ENCODE peak calls at places on chromosomes 2 and 18, in eight cellular contexts. I, Y, D, E, O, V, J and L are unnamed samples. For H3K36me3, the result is how much of the 10 kb centered on the place peaks cover.

GRCh38 chr2:72211359-72211758 is 63.7 kb upstream of the CYP26B1 start:
- DNase-seq in E (no peak), O (peak), Y (no peak), I (no peak), D (no peak), J (no peak), V (no peak), L (peak)

GRCh38 chr2:181810823-181811695 is 80.5 kb upstream of the ITPRID2 start:
- DNase-seq in I (peak), D (peak), Y (peak), J (peak), O (peak), V (no peak), E (peak), L (peak)

GRCh38 chr2:102185347-102185746 is 1.5 kb upstream of the IL1RL2 start:
- DNase-seq in O (no peak), Y (peak), E (no peak), J (no peak), D (no peak), V (peak), I (no peak), L (no peak)

GRCh38 chr2:11344956-11345671 is 678 bp upstream of the ROCK2 start:
- DNase-seq in O (peak), I (peak), Y (peak), E (peak), V (peak), J (peak), D (peak), L (peak)

GRCh38 chr2:168002021-168002553 is 245.3 kb downstream of the STK39 start:
- DNase-seq in D (peak), Y (peak), E (no peak), I (no peak), O (peak), J (no peak), V (no peak), L (no peak)

GRCh38 chr2:85794491-85795121 is 40.8 kb downstream of the ATOH8 start:
- DNase-seq in O (no peak), Y (no peak), D (no peak), I (no peak), V (no peak), E (peak), J (no peak), L (no peak)

GRCh38 chr2:11124760-11125068 is 30.6 kb upstream of the SLC66A3 start:
- DNase-seq in V (no peak), Y (no peak), D (no peak), O (no peak), J (no peak), I (no peak), E (no peak), L (no peak)

GRCh38 chr2:162520959-162521358 is 177.0 kb downstream of the GCA start:
- DNase-seq in D (no peak), I (no peak), O (no peak), J (no peak), E (no peak), V (no peak), Y (no peak), L (no peak)

GRCh38 chr2:62447411-62447810 is 58.6 kb downstream of the TMEM17 start:
- DNase-seq in J (no peak), I (no peak), E (no peak), V (no peak), O (no peak), Y (no peak), D (no peak), L (no peak)

GRCh38 chr2:1601471-1602358 is 142.6 kb downstream of the PXDN start:
- DNase-seq in D (no peak), V (no peak), I (no peak), O (no peak), J (no peak), E (no peak), Y (peak), L (peak)

GRCh38 chr2:241659150-241659739 is 21.8 kb downstream of the ATG4B start:
- DNase-seq in Y (peak), D (peak), O (peak), J (peak), I (no peak), E (no peak), V (peak), L (peak)

GRCh38 chr2:20225294-20226151 is 593 bp upstream of the SDC1 start:
- DNase-seq in O (peak), Y (peak), V (peak), J (peak), D (peak), I (peak), E (peak), L (peak)

GRCh38 chr2:36468463-36469266 is 113.1 kb downstream of the CRIM1 start:
- DNase-seq in E (no peak), O (peak), D (peak), Y (peak), I (no peak), V (no peak), J (no peak), L (no peak)

GRCh38 chr2:20199381-20200270 is 25.3 kb downstream of the SDC1 start:
- DNase-seq in E (no peak), I (no peak), O (no peak), J (no peak), V (no peak), Y (no peak), D (no peak), L (no peak)

GRCh38 chr2:240919161-240919781 is 13.1 kb downstream of the CROCC2 start:
- DNase-seq in J (peak), I (no peak), O (no peak), E (peak), V (no peak), D (no peak), Y (no peak), L (no peak)

DNA sequence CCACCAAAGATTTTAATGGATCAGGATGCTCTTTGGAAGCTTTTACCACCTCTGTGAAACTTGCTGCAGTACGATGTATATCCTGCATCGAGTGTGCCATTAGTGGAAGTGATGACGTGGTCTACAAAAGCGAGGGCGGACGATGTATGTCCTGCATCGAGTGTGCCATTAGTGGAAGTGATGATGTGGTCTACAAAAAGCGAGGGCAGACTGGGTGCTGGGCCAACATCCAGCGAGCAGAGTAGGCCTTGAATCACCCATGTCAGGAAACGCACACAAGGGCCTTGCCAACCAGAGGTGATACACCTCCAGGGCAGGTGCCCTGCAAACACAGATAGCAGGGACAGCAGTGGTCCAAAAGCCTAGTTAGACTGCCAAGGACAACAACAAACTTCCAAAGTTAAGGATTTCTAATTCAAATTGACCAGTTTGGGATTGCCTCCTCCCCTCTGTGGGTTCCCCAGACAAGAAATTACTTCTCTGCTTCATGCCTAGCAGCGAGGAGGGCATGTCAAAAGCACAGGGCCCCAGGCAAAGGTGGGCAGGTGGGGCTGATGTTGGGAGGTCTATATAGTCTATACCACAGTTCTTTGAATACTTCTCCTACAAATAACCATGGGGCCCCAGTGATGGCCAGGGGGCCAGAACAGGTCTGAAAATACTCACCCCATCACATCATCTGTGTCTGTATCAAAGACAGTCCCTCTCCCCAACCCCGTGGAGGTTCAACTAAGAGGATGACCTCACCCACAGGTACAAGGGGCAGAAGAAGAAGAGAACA is 70.2 kb downstream of the ADD2 start:
- DNase-seq in I (no peak), J (peak), V (no peak), Y (no peak), D (no peak), E (no peak), O (no peak), L (no peak)
- H3K36me3 ChIP-seq in I (under half), J (under half), V (under half), Y (under half), D (under half), E (under half), O (under half), L (under half)

GRCh38 chr2:24852026-24852425 is 58.8 kb downstream of the CENPO start:
- DNase-seq in V (no peak), J (no peak), Y (no peak), O (no peak), I (no peak), D (no peak), E (no peak), L (no peak)
- H3K36me3 ChIP-seq in V (under half), J (under half), Y (under half), O (under half), I (under half), D (under half), E (under half), L (under half)

GRCh38 chr2:218992196-218992595 is 1.0 kb downstream of the CRYBA2 start:
- DNase-seq in Y (no peak), V (no peak), J (no peak), E (no peak), I (no peak), O (no peak), D (no peak), L (no peak)

GRCh38 chr2:218991674-218992168 is 1.5 kb downstream of the CRYBA2 start:
- DNase-seq in E (no peak), J (no peak), O (peak), V (peak), I (no peak), D (peak), Y (peak), L (no peak)

GRCh38 chr2:218992703-218993344 is 398 bp downstream of the CRYBA2 start:
- DNase-seq in O (no peak), E (no peak), V (peak), D (no peak), Y (no peak), I (peak), J (no peak), L (no peak)

GRCh38 chr2:218995561-218995960 is 2.3 kb upstream of the CRYBA2 start:
- DNase-seq in O (no peak), E (no peak), Y (no peak), J (no peak), I (no peak), D (no peak), V (no peak), L (no peak)

DNA sequence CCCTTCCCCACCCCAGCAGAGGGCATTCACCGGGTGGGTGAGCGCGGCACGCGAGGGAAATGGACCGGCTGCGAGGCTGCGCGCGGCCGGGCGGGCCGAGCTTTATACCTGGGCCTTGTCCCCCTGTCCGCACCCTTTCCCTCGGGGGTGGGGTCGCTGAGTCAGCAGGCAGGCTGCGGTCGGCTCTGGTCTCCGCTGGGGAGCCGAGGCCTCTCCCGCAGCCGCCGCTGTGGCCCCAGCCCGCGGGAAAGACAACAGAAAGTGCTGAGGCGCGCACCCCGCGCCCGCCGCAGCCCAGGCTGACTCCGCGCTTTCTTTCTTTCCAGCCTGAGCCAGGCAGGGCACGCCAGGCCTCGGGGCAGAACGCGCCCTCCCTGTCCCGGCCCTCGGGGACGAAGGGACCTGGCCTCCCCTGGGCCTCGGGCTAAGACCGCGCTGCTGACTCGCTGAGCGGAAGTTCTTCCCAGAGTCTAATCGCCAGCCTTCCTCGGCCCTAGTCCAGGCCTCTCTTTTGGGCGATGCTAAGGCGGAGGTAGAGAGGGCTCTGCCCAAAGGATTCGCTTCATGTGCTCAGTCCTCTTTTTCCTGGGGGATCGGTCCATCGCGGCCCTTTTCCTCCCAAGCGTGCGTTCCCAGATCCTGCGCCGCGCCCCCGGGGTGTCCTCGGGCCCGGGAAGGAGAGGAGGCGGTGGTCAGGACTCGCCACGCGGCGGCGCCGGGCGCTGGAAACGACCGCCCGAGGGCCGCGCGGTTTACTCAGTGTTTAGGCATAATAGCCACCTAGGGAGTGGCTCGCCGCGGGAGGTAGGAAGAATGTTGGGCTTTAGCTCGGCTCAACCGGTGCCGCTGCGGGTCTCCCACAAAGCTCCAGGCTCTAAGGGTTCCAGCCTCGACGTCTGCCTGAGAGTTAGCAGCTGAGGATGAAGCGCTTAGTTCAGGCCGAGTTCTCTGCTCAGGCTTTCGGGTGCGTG is at the start of gene CRYBA2:
- DNase-seq in J (no peak), V (peak), O (peak), E (no peak), Y (no peak), I (peak), D (no peak), L (no peak)
- H3K36me3 ChIP-seq in J (under half), V (under half), O (under half), E (under half), Y (under half), I (under half), D (under half), L (under half)

DNA sequence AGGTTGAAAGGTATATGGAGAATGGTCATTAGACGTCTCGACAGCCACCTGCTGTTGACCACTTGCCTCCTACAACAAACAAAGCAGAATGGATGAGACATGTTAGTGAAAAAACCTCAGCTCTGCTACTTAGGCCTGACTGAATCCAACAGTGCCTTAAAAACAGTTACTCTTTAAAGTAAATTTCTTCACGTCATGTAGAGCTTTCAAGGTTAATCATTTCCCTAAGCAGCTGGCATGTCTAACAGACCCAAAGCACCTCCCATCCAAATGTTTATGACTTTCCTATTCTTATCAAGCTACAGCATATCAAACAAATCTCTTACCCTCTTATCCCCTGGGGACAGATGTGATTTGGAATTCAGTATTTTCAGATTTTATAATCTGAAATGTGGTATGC is 75.6 kb upstream of the ITGB6 start:
- DNase-seq in I (no peak), J (no peak), V (no peak), Y (no peak), E (no peak), O (no peak), D (no peak), L (no peak)
- H3K36me3 ChIP-seq in I (under half), J (under half), V (under half), Y (under half), E (under half), O (under half), D (under half), L (under half)

DNA sequence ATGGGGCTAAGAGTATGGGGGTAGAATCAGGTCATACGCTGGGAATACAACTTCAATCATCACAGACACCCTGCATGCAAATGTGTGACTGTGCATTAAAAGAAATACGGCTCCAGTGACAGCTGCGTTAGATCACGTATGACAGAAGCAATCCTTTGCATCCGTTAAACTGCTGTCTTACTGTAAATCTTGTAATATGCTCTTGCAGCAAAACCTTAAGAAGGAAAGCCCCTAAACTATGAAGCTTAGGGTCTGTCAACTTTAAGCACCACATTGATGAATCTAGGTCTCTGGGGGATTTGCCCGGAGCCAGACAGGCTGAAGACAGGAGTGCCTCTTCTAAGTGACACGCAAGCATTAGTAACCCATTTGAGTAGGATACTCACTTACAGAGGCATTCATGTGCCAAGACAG is 84.7 kb upstream of the EML6 start:
- DNase-seq in Y (peak), J (no peak), D (peak), I (no peak), E (no peak), O (no peak), V (no peak), L (no peak)
- H3K36me3 ChIP-seq in Y (half or more), J (half or more), D (under half), I (under half), E (under half), O (under half), V (under half), L (under half)

GRCh38 chr2:25236736-25237135 is 68.4 kb upstream of the POMC start:
- DNase-seq in E (no peak), J (no peak), O (no peak), D (no peak), V (no peak), I (no peak), Y (no peak), L (no peak)
- H3K36me3 ChIP-seq in E (under half), J (half or more), O (under half), D (half or more), V (half or more), I (half or more), Y (half or more), L (under half)

GRCh38 chr18:9931146-9931545 is 17.3 kb downstream of the VAPA start:
- DNase-seq in Y (no peak), E (no peak), O (no peak), I (no peak), V (no peak), D (no peak), J (no peak), L (no peak)

GRCh38 chr18:9930299-9930884 is 16.6 kb downstream of the VAPA start:
- DNase-seq in J (no peak), I (no peak), V (no peak), O (no peak), E (no peak), Y (no peak), D (no peak), L (no peak)

GRCh38 chr18:9931679-9932078 is 17.9 kb downstream of the VAPA start:
- DNase-seq in Y (no peak), O (no peak), I (no peak), E (no peak), V (no peak), D (no peak), J (no peak), L (no peak)

GRCh38 chr18:9933865-9934264 is 20.0 kb downstream of the VAPA start:
- DNase-seq in V (no peak), I (no peak), Y (no peak), D (no peak), E (no peak), J (no peak), O (no peak), L (no peak)

GRCh38 chr18:9934274-9934673 is 20.5 kb downstream of the VAPA start:
- DNase-seq in E (no peak), J (no peak), Y (no peak), O (no peak), I (no peak), D (no peak), V (no peak), L (no peak)
- H3K36me3 ChIP-seq in E (under half), J (half or more), Y (under half), O (under half), I (under half), D (under half), V (under half), L (under half)

GRCh38 chr18:12968115-12968514 is 20.3 kb downstream of the SEH1L start:
- DNase-seq in E (no peak), V (no peak), Y (no peak), J (no peak), O (no peak), D (no peak), I (no peak), L (no peak)

GRCh38 chr18:12963069-12963468 is 15.3 kb downstream of the SEH1L start:
- DNase-seq in D (peak), Y (no peak), E (no peak), V (no peak), J (no peak), O (no peak), I (no peak), L (no peak)

GRCh38 chr18:12973562-12974213 is 17.5 kb upstream of the CEP192 start:
- DNase-seq in I (no peak), O (no peak), V (no peak), Y (no peak), E (no peak), J (no peak), D (no peak), L (no peak)

DNA sequence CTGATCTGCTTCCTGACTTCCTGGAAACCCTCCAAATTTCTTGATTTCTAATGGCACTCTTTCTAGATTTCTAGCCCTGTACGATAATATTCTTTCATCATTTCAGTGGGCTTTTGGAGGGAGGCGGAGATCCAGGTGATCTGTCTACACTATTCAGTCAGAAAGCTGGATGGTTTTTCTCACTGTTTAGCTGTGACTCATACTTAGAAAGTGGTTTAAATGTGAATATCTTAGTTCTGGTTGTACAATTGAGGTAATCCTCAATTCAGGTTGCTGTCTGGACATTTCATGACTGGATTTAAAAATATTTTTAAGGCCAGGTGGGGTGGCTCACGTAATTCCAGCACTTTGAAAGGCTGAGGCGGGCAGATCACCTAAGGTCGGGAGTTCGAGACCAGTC is 20.8 kb downstream of the SEH1L start:
- DNase-seq in V (no peak), Y (no peak), I (no peak), E (no peak), D (no peak), J (no peak), O (peak), L (no peak)
- H3K36me3 ChIP-seq in V (under half), Y (under half), I (under half), E (under half), D (under half), J (half or more), O (under half), L (under half)

GRCh38 chr2:231167745-231168459 is 30.5 kb upstream of the ARMC9 start:
- DNase-seq in O (peak), D (peak), V (no peak), I (no peak), J (no peak), Y (peak), E (no peak), L (no peak)
- H3K36me3 ChIP-seq in O (under half), D (under half), V (under half), I (under half), J (half or more), Y (under half), E (under half), L (under half)